ENCODE peak calls at places on chromosomes 3 and 15, in five cellular contexts. R, S, A, M and Q are unnamed samples.

GRCh38 chr3:186909078-186909853 is 21.1 kb upstream of the ST6GAL1 start:
- DNase-seq in R (no peak), A (no peak), S (no peak), M (no peak), Q (no peak)

GRCh38 chr3:61903074-61903473 is 341.7 kb downstream of the PTPRG start:
- DNase-seq in A (no peak), S (no peak), R (no peak), M (no peak), Q (no peak)

GRCh38 chr15:52172869-52173268 is 18.3 kb downstream of the GNB5 start:
- DNase-seq in S (no peak), A (no peak), R (no peak), M (no peak), Q (no peak)

GRCh38 chr3:189324538-189325138 is 152.9 kb downstream of the TPRG1 start:
- DNase-seq in R (no peak), M (peak; percentile 5), S (peak; percentile 94), A (no peak), Q (peak; percentile 64)

GRCh38 chr3:151925876-151926275 is 52.4 kb downstream of the SUCNR1 start:
- DNase-seq in M (no peak), S (no peak), R (no peak), A (no peak), Q (no peak)

GRCh38 chr3:183560607-183561006 is 5.1 kb upstream of the KLHL6 start:
- DNase-seq in A (no peak), M (no peak), S (no peak), R (no peak), Q (no peak)

GRCh38 chr15:96342611-96343528 is 12.4 kb downstream of the NR2F2 start:
- DNase-seq in R (no peak), S (no peak), M (no peak), A (no peak), Q (no peak)

GRCh38 chr15:98899266-98900021 is 108.1 kb downstream of the PGPEP1L start:
- DNase-seq in A (no peak), M (no peak), R (no peak), S (no peak), Q (no peak)

GRCh38 chr15:74598126-74598842 is 17.4 kb upstream of the CLK3 start:
- DNase-seq in S (peak; percentile 69), M (peak; percentile 96), A (peak; percentile 77), R (peak; percentile 79), Q (peak; percentile 82)

GRCh38 chr15:67416891-67417290 is 104.0 kb upstream of the C15orf61 start:
- DNase-seq in M (no peak), R (no peak), A (no peak), S (no peak), Q (no peak)

GRCh38 chr3:11507719-11508118 is 136.0 kb downstream of the VGLL4 start:
- DNase-seq in R (no peak), S (no peak), M (no peak), A (no peak), Q (peak; percentile 15)

GRCh38 chr15:69126054-69126469 is 34.4 kb upstream of the GLCE start:
- DNase-seq in A (no peak), S (no peak), R (no peak), M (no peak), Q (peak; percentile 55)

GRCh38 chr15:92781925-92782453 is 118.1 kb upstream of the CHD2 start:
- DNase-seq in A (no peak), R (no peak), S (no peak), M (no peak), Q (no peak)

GRCh38 chr3:143201870-143202269 is 82.3 kb downstream of the CHST2 start:
- DNase-seq in S (no peak), M (no peak), R (no peak), A (no peak), Q (no peak)

GRCh38 chr3:143201066-143201465 is 81.5 kb downstream of the CHST2 start:
- DNase-seq in R (no peak), S (no peak), A (no peak), M (no peak), Q (no peak)

GRCh38 chr3:143203142-143203541 is 83.6 kb downstream of the CHST2 start:
- DNase-seq in M (no peak), S (no peak), R (no peak), A (no peak), Q (no peak)

GRCh38 chr3:143203848-143204247 is 84.3 kb downstream of the CHST2 start:
- DNase-seq in A (no peak), M (no peak), S (no peak), R (no peak), Q (no peak)

DNA sequence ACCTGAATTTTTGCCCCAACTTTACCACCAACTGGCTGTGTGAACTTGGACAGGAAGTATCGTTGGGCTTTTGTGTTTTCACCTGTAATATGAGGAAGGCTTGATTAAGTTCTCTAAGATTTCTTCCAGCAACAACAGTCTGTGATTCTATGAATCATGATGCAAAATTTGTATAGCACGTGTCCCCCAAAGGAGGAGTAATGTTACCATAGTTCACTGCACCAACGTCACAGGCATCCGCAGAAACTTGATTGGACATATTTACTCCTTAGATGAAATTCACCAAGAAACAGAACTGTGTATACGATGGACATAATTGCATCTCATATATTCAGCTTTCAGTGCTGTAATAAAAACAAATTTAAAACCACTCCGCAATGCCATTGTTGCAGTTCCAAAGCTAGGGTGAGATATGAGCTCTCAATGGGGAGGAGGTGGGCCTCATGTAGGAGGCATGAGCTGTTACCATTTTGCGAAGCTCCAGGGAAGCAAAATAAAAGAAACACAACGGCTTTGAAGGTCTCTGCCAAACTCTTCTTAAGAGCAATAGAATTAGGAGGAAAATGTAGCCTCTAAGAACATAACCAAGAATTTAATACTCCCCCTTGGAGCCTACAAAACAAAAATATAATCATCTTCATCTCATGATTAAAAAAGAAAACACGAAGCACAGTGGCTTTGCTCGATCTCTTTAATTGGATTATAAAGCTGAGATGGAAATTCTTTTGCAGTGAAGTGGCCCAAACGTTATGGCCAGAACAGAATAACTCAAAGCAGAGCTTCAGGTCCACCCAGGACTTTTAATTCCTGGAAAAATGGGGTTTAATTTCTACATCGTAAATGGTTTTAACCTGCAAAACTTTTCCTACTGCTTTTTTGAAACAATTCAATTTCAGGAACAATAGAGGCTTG is 80.7 kb downstream of the CHST2 start:
- DNase-seq in A (no peak), R (no peak), S (no peak), M (no peak), Q (no peak)
- H3K4me1 ChIP-seq in A (no peaks in the 10 kb centered on the region), R (no peaks in the 10 kb centered on the region), S (no peaks in the 10 kb centered on the region), M (no peaks in the 10 kb centered on the region), Q (no peaks in the 10 kb centered on the region)

DNA sequence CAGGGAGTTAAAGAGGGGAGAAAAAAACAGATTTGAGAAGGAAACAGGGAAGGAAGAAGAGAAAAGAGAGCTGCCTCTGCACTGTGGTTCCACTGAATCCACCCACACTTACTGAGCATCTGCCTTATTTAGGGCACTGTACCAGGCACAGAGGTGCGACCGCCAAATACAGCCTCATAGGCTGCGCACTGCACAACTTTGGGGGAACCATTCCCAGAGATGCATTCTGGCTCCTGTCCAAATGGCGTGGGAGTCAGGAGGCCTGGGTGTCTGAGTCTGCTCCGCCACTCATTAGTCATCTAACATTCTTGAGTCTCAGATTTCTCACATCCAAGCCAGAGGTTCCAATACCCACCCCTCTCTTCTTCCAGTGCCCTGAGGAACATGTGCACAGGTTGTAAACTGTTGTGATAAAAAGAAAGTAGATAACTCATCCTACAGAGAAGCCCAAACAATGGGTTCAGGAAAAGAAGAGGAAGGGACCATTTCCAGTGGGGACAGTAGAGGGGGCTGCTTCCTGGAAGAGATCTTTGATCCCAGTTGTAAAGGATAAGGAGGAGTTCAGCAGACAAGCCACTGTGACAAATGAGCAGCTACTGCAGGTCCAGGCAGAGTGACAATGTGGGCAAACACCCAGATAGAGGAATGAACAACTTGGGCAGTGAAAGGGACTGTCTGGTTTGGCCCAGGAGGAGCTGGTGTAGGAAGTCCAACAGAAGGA is 254.6 kb downstream of the UACA start:
- DNase-seq in A (no peak), M (no peak), R (no peak), S (no peak), Q (peak; percentile 85)
- H3K4me1 ChIP-seq in A (peaks cover 27% of the 10 kb centered on the region), M (peaks cover 24% of the 10 kb centered on the region), R (peaks cover 7% of the 10 kb centered on the region), S (peaks cover 44% of the 10 kb centered on the region), Q (peaks cover 35% of the 10 kb centered on the region)

GRCh38 chr3:57206423-57206822 is 6.6 kb upstream of the HESX1 start:
- DNase-seq in S (no peak), M (no peak), A (no peak), R (no peak), Q (no peak)
- H3K4me1 ChIP-seq in S (peaks cover 7% of the 10 kb centered on the region), M (no peaks in the 10 kb centered on the region), A (no peaks in the 10 kb centered on the region), R (no peaks in the 10 kb centered on the region), Q (no peaks in the 10 kb centered on the region)

DNA sequence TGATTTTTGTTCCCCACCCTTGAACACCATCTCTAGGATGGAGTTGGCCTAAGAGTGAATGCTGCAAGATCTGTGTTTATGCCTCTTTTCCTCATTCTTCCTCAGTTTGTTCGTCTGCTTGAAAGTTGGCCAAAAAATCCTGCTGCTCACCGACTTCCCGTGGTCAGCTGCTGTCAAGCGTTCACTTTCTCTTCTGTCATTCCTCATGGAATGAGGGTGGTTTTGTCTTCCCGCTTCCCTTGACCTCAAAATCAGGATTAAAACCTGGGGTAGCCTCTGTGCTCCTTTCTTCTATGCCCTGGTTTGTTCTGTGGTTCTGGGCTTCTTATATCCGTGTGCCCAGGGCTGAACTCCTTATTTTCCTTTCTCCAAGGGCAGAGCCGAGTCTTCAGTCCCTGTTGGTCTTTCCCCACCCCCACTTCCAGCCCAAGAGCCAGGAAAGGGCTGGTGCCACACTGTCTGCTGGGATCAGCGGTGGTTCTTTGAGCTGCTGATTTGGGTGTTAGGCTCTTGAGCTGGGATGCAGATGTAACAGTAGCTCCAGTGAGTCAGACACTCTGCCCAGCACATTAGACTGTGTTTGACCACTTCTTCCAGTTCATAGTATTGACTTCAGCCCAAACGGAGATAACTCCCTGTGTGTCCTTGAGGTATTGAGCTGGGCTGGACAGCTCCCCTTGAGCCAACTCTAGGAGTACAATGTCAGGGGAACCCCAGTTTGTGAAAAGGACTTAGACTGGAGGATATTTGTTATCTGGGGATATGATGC is 2.3 kb downstream of the SERF2 start:
- DNase-seq in R (no peak), S (no peak), A (no peak), M (no peak), Q (no peak)
- H3K4me1 ChIP-seq in R (peaks cover 19% of the 10 kb centered on the region), S (peaks cover 25% of the 10 kb centered on the region), A (peaks cover 17% of the 10 kb centered on the region), M (peaks cover 64% of the 10 kb centered on the region), Q (peaks cover 8% of the 10 kb centered on the region)

GRCh38 chr3:50520849-50521248 is 17.4 kb upstream of the CACNA2D2 start:
- DNase-seq in M (no peak), S (no peak), R (no peak), A (no peak), Q (peak; percentile 15)
- H3K4me1 ChIP-seq in M (peaks cover 15% of the 10 kb centered on the region), S (no peaks in the 10 kb centered on the region), R (no peaks in the 10 kb centered on the region), A (no peaks in the 10 kb centered on the region), Q (peaks cover 6% of the 10 kb centered on the region)

DNA sequence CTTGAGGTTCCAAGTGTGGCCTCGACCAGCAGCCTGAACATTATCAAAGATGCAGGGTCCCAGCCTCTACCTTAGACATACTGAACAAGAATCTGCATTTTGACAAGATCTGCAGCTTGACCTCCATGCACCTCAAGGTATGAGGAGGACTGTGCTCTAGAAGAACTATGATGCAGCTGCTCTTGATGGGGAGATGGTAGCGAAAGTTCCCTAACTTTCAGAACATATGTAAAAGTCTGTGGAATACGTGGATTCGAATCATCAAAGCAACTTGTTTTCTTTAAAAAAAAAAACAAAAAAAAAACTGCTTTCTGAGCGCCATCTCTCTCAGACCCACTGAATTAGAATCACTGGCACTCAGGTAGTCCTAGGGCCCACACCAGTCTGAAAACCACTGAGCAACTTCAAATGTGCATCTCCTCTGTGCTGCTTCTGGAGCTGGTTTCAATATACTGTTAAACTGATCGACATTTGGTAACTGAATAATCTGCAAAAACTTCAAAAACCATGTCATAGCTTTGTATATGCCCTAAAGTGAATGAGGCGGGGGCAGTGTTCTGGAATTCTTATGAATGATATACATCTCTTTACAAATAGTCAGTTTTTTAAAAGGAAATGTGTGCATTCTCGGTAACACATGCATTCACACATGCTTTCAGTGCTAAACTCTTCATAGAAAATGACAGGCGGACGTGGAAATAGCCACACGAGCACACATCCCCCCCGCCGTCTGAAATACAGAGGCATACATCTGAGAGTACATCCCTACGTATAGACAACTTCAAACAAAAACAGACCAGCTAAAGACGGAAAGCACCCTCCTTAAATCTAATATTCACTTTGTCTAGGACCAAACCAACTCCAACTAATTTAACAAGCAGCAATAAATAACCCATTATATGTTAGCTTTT is 128.8 kb downstream of the FOXP1 start:
- DNase-seq in R (no peak), M (no peak), S (no peak), A (no peak), Q (no peak)
- H3K4me1 ChIP-seq in R (no peaks in the 10 kb centered on the region), M (peaks cover 25% of the 10 kb centered on the region), S (no peaks in the 10 kb centered on the region), A (peaks cover 15% of the 10 kb centered on the region), Q (no peaks in the 10 kb centered on the region)